ENCODE peak calls at places on chromosomes 7 and 10, in eight cellular contexts. E, D, Y, M, J, S, I and N are unnamed samples.

GRCh38 chr7:127831312-127832212 is 179.6 kb downstream of the SND1 start:
- DNase-seq in S (no peak), D (no peak), M (no peak), I (no peak), E (no peak), Y (no peak), J (peak; percentile 76), N (no peak)

GRCh38 chr7:42161723-42162122 is 75.3 kb downstream of the GLI3 start:
- DNase-seq in I (peak; percentile 80), Y (no peak), D (peak; percentile 9), J (no peak), S (peak; percentile 90), E (no peak), M (no peak), N (no peak)

GRCh38 chr7:158244430-158244829 is 343.2 kb downstream of the PTPRN2 start:
- DNase-seq in I (no peak), Y (no peak), D (no peak), M (peak; percentile 44), S (no peak), J (no peak), E (no peak), N (no peak)

GRCh38 chr7:74586258-74587200 is 71.0 kb upstream of the GTF2I start:
- DNase-seq in Y (peak; percentile 20), S (no peak), D (no peak), J (no peak), E (no peak), I (no peak), M (no peak), N (no peak)

GRCh38 chr10:95441547-95441923 is 119.6 kb downstream of the SORBS1 start:
- DNase-seq in E (no peak), S (no peak), I (no peak), M (no peak), D (no peak), Y (no peak), J (no peak), N (no peak)

GRCh38 chr7:149778696-149779501 is 5.5 kb upstream of the ZNF467 start:
- DNase-seq in S (no peak), Y (no peak), E (no peak), D (no peak), I (no peak), M (no peak), J (peak; percentile 37), N (no peak)

GRCh38 chr10:74078037-74078436 is 72.6 kb downstream of the AP3M1 start:
- DNase-seq in S (no peak), J (no peak), Y (peak; percentile 95), I (peak; percentile 85), E (no peak), M (no peak), D (no peak), N (no peak)

GRCh38 chr10:21481407-21481806 is 44.1 kb downstream of the SKIDA1 start:
- DNase-seq in D (no peak), S (no peak), I (no peak), J (no peak), Y (no peak), M (no peak), E (no peak), N (no peak)

GRCh38 chr7:18402488-18403183 is 92.9 kb upstream of the HDAC9 start:
- DNase-seq in E (peak; percentile 38), I (peak; percentile 66), Y (peak; percentile 82), J (no peak), M (peak; percentile 72), D (no peak), S (no peak), N (no peak)

GRCh38 chr10:132612571-132613504 is 75.3 kb downstream of the INPP5A start:
- DNase-seq in J (peak; percentile 27), M (peak; percentile 73), I (no peak), Y (no peak), E (no peak), S (no peak), D (no peak), N (no peak)

GRCh38 chr10:51960494-51960895 is 261.1 kb upstream of the CSTF2T start:
- DNase-seq in S (peak; percentile 18), Y (peak; percentile 22), J (peak; percentile 34), E (no peak), M (no peak), I (peak; percentile 89), D (no peak), N (peak; percentile 64)

GRCh38 chr7:4270941-4271715 is 411.0 kb upstream of the FOXK1 start:
- DNase-seq in E (no peak), I (no peak), M (peak; percentile 66), S (no peak), D (no peak), J (no peak), Y (no peak), N (no peak)

GRCh38 chr7:73429622-73430505 is 3.7 kb upstream of the FZD9 start:
- DNase-seq in I (no peak), M (no peak), D (no peak), J (no peak), E (no peak), Y (no peak), S (no peak), N (no peak)

GRCh38 chr7:26657139-26657753 is 207.1 kb downstream of the SKAP2 start:
- DNase-seq in S (no peak), D (no peak), Y (no peak), I (no peak), M (no peak), E (no peak), J (no peak), N (no peak)

GRCh38 chr10:43012578-43012977 is 64.3 kb upstream of the RET start:
- DNase-seq in M (no peak), E (no peak), I (no peak), Y (no peak), J (no peak), D (no peak), S (no peak), N (no peak)

DNA sequence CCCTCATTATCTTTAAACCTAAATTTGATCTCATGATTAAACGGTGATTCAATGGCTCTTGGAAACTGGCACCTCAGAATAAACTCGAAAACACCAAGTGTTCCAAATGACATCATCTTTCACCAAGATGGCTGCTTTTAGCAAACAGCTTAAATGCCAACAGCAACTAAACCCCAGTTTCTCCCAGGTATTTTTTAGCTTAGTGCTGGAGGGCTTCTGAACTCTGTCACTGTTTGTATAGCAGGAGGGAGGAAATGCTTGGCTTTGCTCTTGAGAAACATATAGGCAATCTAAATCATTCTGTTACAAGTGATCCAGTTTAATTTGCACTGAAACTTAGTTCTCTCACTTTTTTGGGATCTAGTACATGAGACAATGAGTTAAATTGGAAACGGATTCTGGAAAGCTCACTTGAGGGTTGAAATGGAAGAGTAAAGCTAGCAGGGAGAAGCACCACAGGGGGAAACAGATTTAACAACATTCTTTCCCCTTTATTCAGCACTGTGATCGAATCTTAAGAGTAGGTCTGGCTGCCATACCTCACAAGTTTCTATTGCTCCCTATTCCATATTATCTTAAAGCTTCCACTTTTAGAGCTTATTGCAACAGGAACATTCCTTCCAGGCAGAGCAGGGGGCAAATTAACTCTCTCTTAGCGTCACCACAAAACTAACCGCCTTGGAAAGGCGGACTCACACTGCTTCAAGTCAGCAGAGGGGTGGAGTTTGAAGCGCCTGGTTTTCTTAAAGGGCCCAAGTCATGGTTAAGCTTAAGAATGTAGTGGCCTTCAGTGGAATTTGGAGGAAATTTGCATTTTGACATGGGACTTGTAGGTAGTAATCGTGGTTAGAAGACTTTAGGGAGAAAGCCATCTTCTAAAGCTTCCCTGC is 1.8 kb upstream of the CCDC6 start:
- DNase-seq in S (peak; percentile 71), Y (peak; percentile 91), E (peak; percentile 88), M (peak; percentile 89), D (no peak), I (peak; percentile 92), J (no peak), N (peak; percentile 25)
- H2AFZ ChIP-seq in S (peak overlapping the region; percentile 87), Y (peak overlapping the region; percentile 89), E (peak overlapping the region; percentile 85), M (peak overlapping the region; percentile 93), D (peak overlapping the region; percentile 55), I (peak overlapping the region; percentile 70), J (peak overlapping the region; percentile 85), N (no peak overlapping the region)

DNA sequence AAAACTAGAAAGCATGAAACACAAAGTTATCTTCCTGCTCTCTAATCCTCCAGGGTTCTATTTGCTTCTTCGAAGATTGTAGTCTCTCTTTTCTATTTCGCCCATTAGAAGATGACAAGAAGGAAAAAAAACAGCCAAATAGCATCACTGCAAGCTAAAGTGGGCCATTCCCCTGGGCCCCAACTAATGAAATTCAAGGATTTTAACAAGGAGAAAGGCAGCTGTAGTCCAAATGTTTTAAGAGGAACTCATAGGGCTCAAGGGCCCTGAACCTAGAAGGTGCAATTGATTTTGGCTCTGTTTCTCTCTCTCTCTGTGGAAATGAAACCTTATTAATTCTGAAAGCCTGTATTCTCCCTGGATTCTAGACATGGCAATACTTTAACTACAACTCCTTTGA is 53.6 kb downstream of the CUBN start:
- DNase-seq in S (no peak), I (no peak), D (no peak), E (no peak), Y (peak; percentile 23), J (no peak), M (peak; percentile 0), N (no peak)
- H2AFZ ChIP-seq in S (peak overlapping the region; percentile 64), I (no peak overlapping the region), D (peak overlapping the region; percentile 5), E (no peak overlapping the region), Y (no peak overlapping the region), J (no peak overlapping the region), M (no peak overlapping the region), N (no peak overlapping the region)

DNA sequence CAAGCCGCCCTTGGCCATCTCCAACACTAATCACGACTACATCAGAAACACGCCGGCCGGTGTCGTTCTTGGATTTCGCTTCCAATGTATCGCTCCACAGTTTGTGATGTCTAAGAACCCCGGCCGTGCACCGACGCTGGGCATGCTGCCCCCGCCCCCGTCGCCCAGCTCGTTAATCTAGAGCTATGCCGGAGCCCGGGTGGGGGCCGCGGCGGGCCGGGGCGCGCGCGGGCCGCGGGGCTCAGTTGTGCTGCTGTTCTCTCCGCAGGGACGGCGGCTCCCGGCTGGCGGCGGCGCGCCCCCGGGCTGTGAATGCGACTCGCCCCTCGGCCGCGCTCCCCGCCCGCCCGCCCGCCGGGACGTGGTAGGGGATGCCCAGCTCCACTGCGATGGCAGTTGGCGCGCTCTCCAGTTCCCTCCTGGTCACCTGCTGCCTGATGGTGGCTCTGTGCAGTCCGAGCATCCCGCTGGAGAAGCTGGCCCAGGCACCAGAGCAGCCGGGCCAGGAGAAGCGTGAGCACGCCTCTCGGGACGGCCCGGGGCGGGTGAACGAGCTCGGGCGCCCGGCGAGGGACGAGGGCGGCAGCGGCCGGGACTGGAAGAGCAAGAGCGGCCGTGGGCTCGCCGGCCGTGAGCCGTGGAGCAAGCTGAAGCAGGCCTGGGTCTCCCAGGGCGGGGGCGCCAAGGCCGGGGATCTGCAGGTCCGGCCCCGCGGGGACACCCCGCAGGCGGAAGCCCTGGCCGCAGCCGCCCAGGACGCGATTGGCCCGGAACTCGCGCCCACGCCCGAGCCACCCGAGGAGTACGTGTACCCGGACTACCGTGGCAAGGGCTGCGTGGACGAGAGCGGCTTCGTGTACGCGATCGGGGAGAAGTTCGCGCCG is 1.9 kb downstream of the VWC2 start:
- DNase-seq in D (no peak), J (peak; percentile 31), E (no peak), I (no peak), M (peak; percentile 73), Y (no peak), S (no peak), N (no peak)
- H2AFZ ChIP-seq in D (no peak overlapping the region), J (no peak overlapping the region), E (no peak overlapping the region), I (no peak overlapping the region), M (no peak overlapping the region), Y (no peak overlapping the region), S (no peak overlapping the region), N (peak overlapping the region; percentile 44)

DNA sequence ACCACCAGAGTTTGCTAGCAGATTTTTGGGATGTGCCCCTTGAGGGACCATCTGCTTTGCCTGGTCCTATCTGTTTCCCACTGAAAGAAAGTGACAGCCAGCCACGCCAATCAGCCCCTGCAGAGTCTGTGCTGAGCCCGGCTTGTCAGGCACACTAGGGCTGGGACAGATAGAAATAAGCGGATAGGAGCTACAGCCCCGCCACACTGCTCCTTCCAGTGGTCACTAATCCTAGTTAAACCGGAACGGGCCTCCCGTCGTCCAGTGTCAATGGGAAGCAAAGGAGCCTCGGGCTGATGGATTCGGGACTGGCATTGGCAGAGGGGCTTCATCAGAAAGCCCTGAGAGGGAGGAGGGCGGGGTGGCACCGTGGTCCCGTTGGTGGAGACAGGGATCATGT is 161.8 kb upstream of the PRR15 start:
- DNase-seq in Y (no peak), E (no peak), M (no peak), S (no peak), D (no peak), J (no peak), I (no peak), N (no peak)
- H2AFZ ChIP-seq in Y (no peak overlapping the region), E (no peak overlapping the region), M (no peak overlapping the region), S (no peak overlapping the region), D (no peak overlapping the region), J (no peak overlapping the region), I (no peak overlapping the region), N (no peak overlapping the region)